ENCODE peak calls at places on chromosomes 16 and 17, in four cellular contexts. E is stimulated activated CD8-positive, alpha-beta memory T cell treated with anti-CD3 and anti-CD28 coated beads, Interleukin-15, amount 100 ng/mL, for 1 hour; W is hypothalamus; D is right cardiac atrium. A is an unnamed sample.

GRCh38 chr17:80986816-80987480 is 4.7 kb upstream of the CHMP6 start:
- DNase-seq in W (peak), E (no peak), D (peak), A (peak)

GRCh38 chr16:67454852-67455251 is 23.9 kb downstream of the HSD11B2 start:
- DNase-seq in D (peak), E (no peak), W (no peak), A (peak)

GRCh38 chr16:50267151-50267631 is 840 bp downstream of the ADCY7 start:
- DNase-seq in D (peak), E (no peak), W (no peak), A (no peak)

GRCh38 chr17:45902892-45903346 is 8.6 kb downstream of the MAPT start:
- DNase-seq in D (no peak), E (no peak), W (no peak), A (no peak)

GRCh38 chr16:86319871-86320270 is 190.5 kb upstream of the FOXF1 start:
- DNase-seq in E (no peak), W (no peak), D (no peak), A (no peak)

GRCh38 chr17:79272666-79273219 is 198.1 kb downstream of the ENGASE start:
- DNase-seq in W (no peak), D (no peak), E (no peak), A (no peak)

GRCh38 chr16:58464047-58464915 is 35.7 kb upstream of the NDRG4 start:
- DNase-seq in D (peak), E (no peak), W (no peak), A (no peak)

GRCh38 chr16:89052191-89052787 is 41.4 kb upstream of the ACSF3 start:
- DNase-seq in D (peak), E (no peak), W (no peak), A (peak)

GRCh38 chr17:74738051-74738996 is 1.3 kb downstream of the RAB37 start:
- DNase-seq in W (no peak), D (peak), E (peak), A (no peak)

GRCh38 chr17:41537990-41538389 is 9.9 kb upstream of the KRT19 start:
- DNase-seq in W (no peak), E (no peak), D (no peak), A (no peak)

GRCh38 chr16:78058165-78058564 is 35.8 kb downstream of the CLEC3A start:
- DNase-seq in W (no peak), D (no peak), E (no peak), A (no peak)

GRCh38 chr16:88773812-88774291 is 11.2 kb downstream of the PIEZO1 start:
- DNase-seq in W (no peak), D (peak), E (no peak), A (no peak)

GRCh38 chr17:83186226-83186625 is 106.8 kb downstream of the METRNL start:
- DNase-seq in W (no peak), D (peak), E (no peak), A (peak)

GRCh38 chr17:40038882-40039513 is 15.2 kb downstream of the MED24 start:
- DNase-seq in E (no peak), D (peak), W (no peak), A (no peak)

GRCh38 chr16:84228321-84228838 is 11.4 kb downstream of the KCNG4 start:
- DNase-seq in E (no peak), W (peak), D (peak), A (peak)

GRCh38 chr17:79052131-79052530 is 22.5 kb upstream of the ENGASE start:
- DNase-seq in D (no peak), E (no peak), W (no peak), A (no peak)

GRCh38 chr17:64092111-64092510 is 37.8 kb downstream of the ERN1 start:
- DNase-seq in D (no peak), W (no peak), E (no peak), A (no peak)

GRCh38 chr16:5616841-5617240 is 519.2 kb upstream of the EEF2KMT start:
- DNase-seq in E (no peak), W (no peak), D (no peak), A (no peak)

GRCh38 chr16:57612494-57612893 is 15.9 kb upstream of the ADGRG1 start:
- DNase-seq in E (no peak), W (no peak), D (peak), A (no peak)

GRCh38 chr17:1324201-1324750 is 44.8 kb downstream of the TRARG1 start:
- DNase-seq in D (no peak), E (no peak), W (no peak), A (no peak)

GRCh38 chr17:69103557-69104233 is 38.0 kb downstream of the ABCA6 start:
- DNase-seq in D (no peak), W (no peak), E (no peak), A (peak)

GRCh38 chr17:44988256-44988942 is 20.3 kb upstream of the C1QL1 start:
- DNase-seq in W (no peak), E (no peak), D (no peak), A (no peak)

GRCh38 chr16:57394444-57394843 is 10.1 kb upstream of the CCL17 start:
- DNase-seq in E (no peak), W (no peak), D (no peak), A (no peak)

GRCh38 chr16:71562552-71562951 is 14.3 kb downstream of the TAT start:
- DNase-seq in E (no peak), D (no peak), W (no peak), A (no peak)

GRCh38 chr17:50922107-50922506 is 56.0 kb upstream of the TOB1 start:
- DNase-seq in E (no peak), W (no peak), D (no peak), A (no peak)

GRCh38 chr16:73254983-73255382 is 207.1 kb upstream of the ZFHX3 start:
- DNase-seq in W (no peak), D (no peak), E (no peak), A (no peak)

GRCh38 chr17:22265807-22266206 is 573.5 kb downstream of the KCNJ18 start:
- DNase-seq in W (no peak), E (no peak), D (no peak), A (no peak)

GRCh38 chr17:49387374-49388289 is 25.6 kb upstream of the ZNF652 start:
- DNase-seq in D (no peak), W (no peak), E (no peak), A (no peak)

GRCh38 chr17:62869885-62870580 is 61.9 kb upstream of the MARCHF10 start:
- DNase-seq in D (no peak), W (no peak), E (no peak), A (no peak)

GRCh38 chr17:53264730-53265129 is 558.0 kb upstream of the KIF2B start:
- DNase-seq in D (no peak), E (no peak), W (no peak), A (no peak)

GRCh38 chr17:1752425-1752941 is 9.4 kb upstream of the SERPINF1 start:
- DNase-seq in D (peak), W (no peak), E (no peak), A (no peak)

GRCh38 chr16:89502319-89502843 is 5.8 kb upstream of the SPG7 start:
- DNase-seq in D (no peak), E (no peak), W (no peak), A (no peak)